ENCODE peak calls at places on chromosomes 3 and 15, in ten cellular contexts. D is ureter, X is posterior cingulate gyrus, E is NCI-H1092, U is M059J, V is BE2C, R is naive B cell, M is glutamatergic neuron, T is left colon, K is HTR-8/SVneo. P is an unnamed sample.

GRCh38 chr15:58932791-58933310 is 628 bp downstream of the SLTM start:
- DNase-seq in D (no peak), X (no peak), E (peak), U (peak), V (no peak), R (no peak), M (peak), T (no peak), K (no peak), P (no peak)

GRCh38 chr15:63752075-63752684 is 81.6 kb downstream of the HERC1 start:
- DNase-seq in D (no peak), X (no peak), E (no peak), U (peak), V (peak), R (peak), M (no peak), T (peak), K (peak), P (peak)

GRCh38 chr3:11455977-11456376 is 183.8 kb downstream of the ATG7 start:
- DNase-seq in D (no peak), X (no peak), E (no peak), U (no peak), V (no peak), R (no peak), M (no peak), T (no peak), K (peak), P (no peak)

GRCh38 chr3:72114773-72115172 is 329.8 kb upstream of the PROK2 start:
- DNase-seq in D (no peak), X (no peak), E (no peak), U (no peak), V (no peak), R (no peak), M (no peak), T (no peak), K (no peak), P (no peak)

GRCh38 chr3:50610181-50610971 is 1.2 kb downstream of the CISH start:
- DNase-seq in D (peak), X (no peak), E (no peak), U (no peak), V (no peak), R (no peak), M (no peak), T (peak), K (no peak), P (peak)

GRCh38 chr3:181330821-181331563 is 341.5 kb upstream of the DNAJC19 start:
- DNase-seq in D (no peak), X (no peak), E (no peak), U (no peak), V (no peak), R (no peak), M (no peak), T (no peak), K (no peak), P (no peak)

GRCh38 chr3:111080357-111080937 is 8.8 kb downstream of the NECTIN3 start:
- DNase-seq in D (no peak), X (no peak), E (no peak), U (peak), V (no peak), R (no peak), M (no peak), T (no peak), K (no peak), P (peak)

GRCh38 chr3:126017310-126017709 is 48.3 kb downstream of the ROPN1B start:
- DNase-seq in D (no peak), X (no peak), E (no peak), U (no peak), V (no peak), R (no peak), M (no peak), T (no peak), K (no peak), P (no peak)

GRCh38 chr3:8843347-8843746 is 73.9 kb upstream of the OXTR start:
- DNase-seq in D (no peak), X (no peak), E (no peak), U (no peak), V (no peak), R (no peak), M (no peak), T (no peak), K (no peak), P (no peak)

GRCh38 chr3:181629701-181630100 is 82.0 kb upstream of the SOX2 start:
- DNase-seq in D (no peak), X (no peak), E (no peak), U (no peak), V (no peak), R (no peak), M (no peak), T (no peak), K (no peak), P (no peak)

GRCh38 chr3:187811580-187812250 is 66.4 kb upstream of the BCL6 start:
- DNase-seq in D (no peak), X (no peak), E (no peak), U (peak), V (no peak), R (no peak), M (no peak), T (no peak), K (no peak), P (peak)

GRCh38 chr3:62229908-62230307 is 143.4 kb downstream of the FEZF2 start:
- DNase-seq in D (no peak), X (no peak), E (no peak), U (peak), V (no peak), R (no peak), M (no peak), T (no peak), K (peak), P (peak)

GRCh38 chr15:69597061-69597592 is 144.5 kb downstream of the RPLP1 start:
- DNase-seq in D (no peak), X (no peak), E (no peak), U (no peak), V (no peak), R (no peak), M (no peak), T (no peak), K (no peak), P (no peak)

GRCh38 chr3:155744626-155745324 is at the start of gene PLCH1:
- DNase-seq in D (peak), X (peak), E (peak), U (peak), V (peak), R (peak), M (peak), T (peak), K (peak), P (peak)

GRCh38 chr15:70023064-70023768 is 74.5 kb downstream of the TLE3 start:
- DNase-seq in D (no peak), X (no peak), E (no peak), U (peak), V (no peak), R (no peak), M (no peak), T (no peak), K (peak), P (peak)

GRCh38 chr3:169448501-169448900 is 215.0 kb downstream of the MECOM start:
- DNase-seq in D (no peak), X (no peak), E (no peak), U (no peak), V (no peak), R (no peak), M (no peak), T (no peak), K (no peak), P (no peak)

GRCh38 chr3:14440531-14441239 is 38.3 kb downstream of the SLC6A6 start:
- DNase-seq in D (no peak), X (no peak), E (peak), U (peak), V (peak), R (no peak), M (peak), T (no peak), K (peak), P (peak)

GRCh38 chr3:186380622-186381380 is 18.8 kb upstream of the DGKG start:
- DNase-seq in D (no peak), X (no peak), E (no peak), U (peak), V (no peak), R (no peak), M (no peak), T (no peak), K (no peak), P (no peak)

GRCh38 chr3:143525408-143525807 is 322.9 kb downstream of the SLC9A9 start:
- DNase-seq in D (no peak), X (no peak), E (no peak), U (no peak), V (no peak), R (no peak), M (no peak), T (no peak), K (no peak), P (peak)

GRCh38 chr3:129001101-129001816 is at the start of gene EFCC1:
- DNase-seq in D (no peak), X (no peak), E (no peak), U (peak), V (no peak), R (no peak), M (peak), T (peak), K (peak), P (no peak)

GRCh38 chr3:94099311-94099710 is 36.5 kb downstream of the NSUN3 start:
- DNase-seq in D (no peak), X (no peak), E (no peak), U (no peak), V (no peak), R (no peak), M (no peak), T (no peak), K (no peak), P (no peak)

GRCh38 chr3:156688849-156689452 is 14.6 kb downstream of the TIPARP start:
- DNase-seq in D (no peak), X (no peak), E (no peak), U (no peak), V (no peak), R (no peak), M (no peak), T (no peak), K (no peak), P (no peak)

GRCh38 chr3:48238506-48239085 is 2.3 kb upstream of the ZNF589 start:
- DNase-seq in D (no peak), X (no peak), E (no peak), U (no peak), V (no peak), R (no peak), M (no peak), T (no peak), K (no peak), P (no peak)

GRCh38 chr3:104943931-104944330 is 422.8 kb upstream of the ALCAM start:
- DNase-seq in D (no peak), X (no peak), E (no peak), U (no peak), V (no peak), R (no peak), M (no peak), T (no peak), K (no peak), P (no peak)

GRCh38 chr15:89633585-89633984 is 21.7 kb downstream of the KIF7 start:
- DNase-seq in D (no peak), X (no peak), E (no peak), U (no peak), V (no peak), R (no peak), M (no peak), T (no peak), K (no peak), P (no peak)

P was measured in kidney tubule cell.